ENCODE peak calls at places on chromosomes 13 and 19, in four cellular contexts. Q is heart right ventricle, W is thoracic aorta, R is tibial artery. X is an unnamed sample.

GRCh38 chr19:17076539-17076919 is 952 bp downstream of the MYO9B start:
- DNase-seq in R (no peak), Q (no peak), W (no peak), X (no peak)

GRCh38 chr13:95535243-95535642 is 17.3 kb upstream of the CLDN10 start:
- DNase-seq in R (no peak), Q (no peak), W (no peak), X (no peak)

GRCh38 chr19:51457351-51458013 is 772 bp downstream of the SIGLEC8 start:
- DNase-seq in Q (no peak), W (no peak), R (no peak), X (peak; percentile 50)

GRCh38 chr19:39307233-39307821 is 11.1 kb downstream of the IFNL1 start:
- DNase-seq in W (no peak), R (no peak), Q (no peak), X (no peak)

GRCh38 chr19:1377965-1378785 is 5.5 kb upstream of the NDUFS7 start:
- DNase-seq in W (no peak), Q (no peak), R (no peak), X (no peak)

GRCh38 chr13:51370116-51370515 is 30.6 kb downstream of the SERPINE3 start:
- DNase-seq in Q (no peak), R (no peak), W (no peak), X (no peak)

GRCh38 chr13:105665284-105665683 is 870.2 kb downstream of the EFNB2 start:
- DNase-seq in R (no peak), Q (no peak), W (no peak), X (no peak)

GRCh38 chr13:51222510-51223283 is 499 bp downstream of the FAM124A start:
- DNase-seq in R (no peak), Q (no peak), W (no peak), X (no peak)

GRCh38 chr13:24716011-24716410 is 35.8 kb downstream of the ATP12A start:
- DNase-seq in W (no peak), Q (no peak), R (no peak), X (no peak)

GRCh38 chr19:45340899-45341453 is 426 bp downstream of the KLC3 start:
- DNase-seq in Q (no peak), R (no peak), W (no peak), X (no peak)

GRCh38 chr13:104937881-104938280 is 1597.6 kb downstream of the EFNB2 start:
- DNase-seq in R (no peak), Q (no peak), W (no peak), X (no peak)

GRCh38 chr19:57280913-57281425 is 684 bp downstream of the ZNF460 start:
- DNase-seq in W (no peak), Q (no peak), R (no peak), X (no peak)

GRCh38 chr19:50152578-50152977 is 10.5 kb downstream of the IZUMO2 start:
- DNase-seq in Q (no peak), R (no peak), W (no peak), X (no peak)

GRCh38 chr13:34942732-34943674 is 933 bp downstream of the NBEA start:
- DNase-seq in R (peak; percentile 19), Q (peak; percentile 21), W (no peak), X (no peak)

GRCh38 chr13:42064259-42064658 is 15.8 kb downstream of the DGKH start:
- DNase-seq in Q (no peak), W (no peak), R (no peak), X (no peak)

GRCh38 chr13:26914624-26915023 is 154.0 kb upstream of the GPR12 start:
- DNase-seq in Q (no peak), W (no peak), R (no peak), X (no peak)

GRCh38 chr13:95276119-95276505 is 25.1 kb downstream of the ABCC4 start:
- DNase-seq in Q (no peak), W (no peak), R (no peak), X (no peak)

GRCh38 chr19:39544201-39544903 is 4.4 kb upstream of the EID2 start:
- DNase-seq in W (no peak), Q (no peak), R (no peak), X (no peak)

GRCh38 chr13:101624210-101624922 is 171.9 kb downstream of the ITGBL1 start:
- DNase-seq in W (no peak), R (no peak), Q (peak; percentile 7), X (no peak)

GRCh38 chr13:36193151-36193855 is 21.1 kb downstream of the SOHLH2 start:
- DNase-seq in W (no peak), Q (no peak), R (no peak), X (no peak)

GRCh38 chr19:46809534-46810272 is 21.3 kb upstream of the SLC1A5 start:
- DNase-seq in R (no peak), Q (no peak), W (no peak), X (no peak)

GRCh38 chr19:9970481-9970880 is 34.2 kb upstream of the OLFM2 start:
- DNase-seq in W (no peak), Q (no peak), R (no peak), X (no peak)

GRCh38 chr13:18943721-18944391 is 237.8 kb downstream of the TUBA3C start:
- DNase-seq in Q (no peak), R (no peak), W (no peak), X (no peak)

GRCh38 chr13:33633701-33634525 is 184.0 kb upstream of the RFC3 start:
- DNase-seq in W (no peak), Q (no peak), R (no peak), X (no peak)

GRCh38 chr19:48578891-48579290 is 26.9 kb downstream of the SULT2B1 start:
- DNase-seq in Q (no peak), W (no peak), R (no peak), X (no peak)

GRCh38 chr13:19737844-19738557 is 44.7 kb downstream of the PSPC1 start:
- DNase-seq in Q (no peak), R (no peak), W (no peak), X (no peak)

GRCh38 chr13:50672025-50672424 is 171.5 kb downstream of the DLEU7 start:
- DNase-seq in W (no peak), Q (no peak), R (peak; percentile 24), X (no peak)

GRCh38 chr19:5147074-5147970 is 178.4 kb downstream of the KDM4B start:
- DNase-seq in Q (no peak), R (peak; percentile 20), W (no peak), X (no peak)

DNA sequence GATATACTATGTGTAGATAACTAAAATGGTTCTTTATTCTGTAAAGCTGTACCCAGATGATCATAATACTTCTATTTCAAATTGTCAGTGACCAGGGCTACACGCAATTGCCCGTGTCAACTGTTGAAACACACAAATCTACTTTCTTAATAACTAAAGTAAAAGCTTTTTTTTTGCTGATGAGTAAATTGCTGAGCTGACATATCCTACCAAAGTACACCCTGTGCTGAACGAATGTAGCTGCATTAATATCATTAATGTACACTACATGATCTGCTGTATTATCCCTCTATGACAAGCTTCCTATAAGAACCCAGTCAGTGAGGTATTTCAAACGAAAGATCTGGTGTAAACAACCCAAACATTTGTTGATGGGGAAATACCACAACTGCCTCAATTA is 827.2 kb upstream of the ATXN8OS start:
- DNase-seq in W (no peak), R (no peak), Q (no peak), X (no peak)
- TF ChIP-seq CTCF in W (no peak), R (no peak), Q (no peak), X (no peak)

GRCh38 chr19:35986664-35987570 is 8.1 kb upstream of the SDHAF1 start:
- DNase-seq in W (no peak), R (peak; percentile 55), Q (peak; percentile 12), X (no peak)
- H3K4me1 ChIP-seq in W (no peaks in the 10 kb centered on the region), R (peaks cover 10% of the 10 kb centered on the region), Q (peaks cover 6% of the 10 kb centered on the region), X (peaks cover 3% of the 10 kb centered on the region)

GRCh38 chr13:47121092-47121763 is 224.4 kb upstream of the HTR2A start:
- DNase-seq in R (no peak), Q (no peak), W (no peak), X (no peak)

GRCh38 chr13:47126432-47126831 is 229.6 kb upstream of the HTR2A start:
- DNase-seq in Q (no peak), W (no peak), R (no peak), X (no peak)
- TF ChIP-seq CTCF in Q (no peak), W (no peak), R (no peak), X (no peak)

GRCh38 chr19:40716031-40716654 is 543 bp downstream of the COQ8B start:
- DNase-seq in R (peak; percentile 47), W (peak; percentile 78), Q (no peak), X (no peak)
- H3K4me1 ChIP-seq in R (peaks cover 53% of the 10 kb centered on the region), W (peaks cover 14% of the 10 kb centered on the region), Q (peaks cover 20% of the 10 kb centered on the region), X (peaks cover 7% of the 10 kb centered on the region)

DNA sequence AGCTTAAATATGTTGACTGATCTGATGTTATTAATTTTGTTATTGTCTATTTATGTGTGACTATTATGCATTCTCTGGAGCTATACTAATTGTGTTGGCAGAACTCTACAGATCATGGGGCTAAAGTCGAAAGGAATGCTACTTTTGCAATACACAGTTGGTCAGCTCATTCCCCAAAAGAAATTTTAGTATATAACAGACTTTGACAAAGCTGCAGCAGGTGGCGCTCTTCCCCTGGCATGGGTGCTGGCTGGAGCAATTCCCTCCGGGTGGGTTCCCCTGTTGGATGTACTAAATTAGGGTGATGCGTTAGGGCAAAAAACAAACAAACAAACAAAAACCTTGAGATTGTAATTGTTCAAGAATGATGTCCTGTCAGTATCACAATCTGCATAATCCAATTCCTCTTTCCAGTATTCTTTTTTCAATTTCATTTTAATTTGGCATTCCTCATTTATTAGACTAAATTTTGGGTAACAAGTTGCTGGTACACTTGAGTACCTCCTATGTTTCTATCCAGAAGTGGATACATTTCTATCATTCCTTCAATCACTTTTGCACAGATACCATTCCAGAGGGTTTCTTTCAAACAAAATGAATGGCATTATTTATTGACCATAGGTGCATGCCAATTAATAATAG is 322.8 kb upstream of the EDNRB start:
- DNase-seq in W (no peak), Q (no peak), R (no peak), X (no peak)
- TF ChIP-seq CTCF in W (no peak), Q (peak; percentile 31), R (no peak), X (no peak)

GRCh38 chr13:29427937-29428309 is 167.6 kb downstream of the SLC7A1 start:
- DNase-seq in W (no peak), R (no peak), Q (no peak), X (no peak)

GRCh38 chr13:29434217-29434940 is 161.1 kb downstream of the SLC7A1 start:
- DNase-seq in R (no peak), Q (no peak), W (no peak), X (no peak)

GRCh38 chr13:29428310-29428991 is 167.0 kb downstream of the SLC7A1 start:
- DNase-seq in W (no peak), Q (peak; percentile 37), R (no peak), X (no peak)

GRCh38 chr13:29428992-29429315 is 166.5 kb downstream of the SLC7A1 start:
- DNase-seq in W (no peak), R (no peak), Q (no peak), X (no peak)

DNA sequence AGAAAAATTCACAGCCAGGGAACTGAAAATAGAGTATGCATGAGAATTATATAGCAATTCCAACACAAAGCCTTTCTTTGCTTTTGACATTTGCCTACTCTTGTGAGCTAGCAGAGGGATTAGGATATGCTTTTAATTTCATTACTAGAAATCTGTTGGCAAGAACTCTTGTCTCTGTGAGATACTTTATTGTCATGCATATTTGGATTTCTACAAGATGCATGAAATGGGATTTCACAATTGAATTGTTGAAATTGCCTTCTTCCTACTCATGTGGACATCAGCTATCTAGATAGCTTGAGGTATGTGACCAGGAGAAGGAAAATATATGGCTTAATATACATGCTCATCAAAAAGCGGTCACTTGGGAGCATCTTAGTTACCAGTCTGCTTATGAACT is 166.0 kb downstream of the SLC7A1 start:
- DNase-seq in W (no peak), Q (no peak), R (no peak), X (no peak)
- H3K4me1 ChIP-seq in W (peaks cover 10% of the 10 kb centered on the region), Q (no peaks in the 10 kb centered on the region), R (peaks cover 13% of the 10 kb centered on the region), X (peaks cover 14% of the 10 kb centered on the region)